ENCODE peak calls at places on chromosomes 4 and X, in nine cellular contexts. Z is cardiac muscle cell; K is H1; R is CD8-positive, alpha-beta T cell; C is body of pancreas; U is pancreas; H is mesenchymal stem cell; A is upper lobe of left lung; F is testis. Y is an unnamed sample.

GRCh38 chr4:24924309-24924781 is 11.5 kb upstream of the CCDC149 start:
- DNase-seq in F (no peak), H (peak; percentile 78), R (no peak), U (no peak), A (no peak), C (no peak), K (no peak), Z (peak; percentile 96), Y (no peak)

GRCh38 chrX:8235026-8235425 is 64.0 kb upstream of the VCX2 start:
- DNase-seq in U (no peak), R (no peak), A (no peak), K (no peak), Z (peak; percentile 19), H (no peak), C (no peak), F (no peak), Y (no peak)

GRCh38 chr4:139676913-139677585 is 11.4 kb downstream of the MGST2 start:
- DNase-seq in H (no peak), Z (no peak), U (no peak), K (no peak), R (no peak), A (no peak), F (no peak), C (no peak), Y (no peak)

GRCh38 chrX:153878969-153879653 is 6.9 kb downstream of the L1CAM start:
- DNase-seq in H (no peak), K (no peak), U (no peak), A (no peak), C (no peak), R (no peak), F (no peak), Z (no peak), Y (no peak)

GRCh38 chrX:39859991-39860861 is 237.5 kb downstream of the BCOR start:
- DNase-seq in R (peak; percentile 9), H (peak; percentile 86), U (no peak), C (no peak), K (no peak), F (no peak), Z (peak; percentile 78), A (peak; percentile 31), Y (no peak)

GRCh38 chr4:139144161-139144859 is 32.7 kb downstream of the ELF2 start:
- DNase-seq in C (no peak), F (peak; percentile 74), U (peak; percentile 29), H (peak; percentile 50), A (peak; percentile 82), Z (peak; percentile 79), R (no peak), K (no peak), Y (peak; percentile 27)

GRCh38 chr4:148196168-148196567 is 246.0 kb downstream of the NR3C2 start:
- DNase-seq in R (no peak), Z (no peak), A (no peak), C (no peak), H (no peak), K (no peak), F (no peak), U (no peak), Y (no peak)

GRCh38 chr4:37835031-37835430 is 8.5 kb downstream of the PGM2 start:
- DNase-seq in R (no peak), Z (no peak), F (no peak), A (no peak), H (no peak), C (no peak), U (no peak), K (no peak), Y (no peak)

GRCh38 chrX:148422531-148422930 is 77.9 kb upstream of the AFF2 start:
- DNase-seq in F (no peak), K (no peak), A (no peak), Z (no peak), R (no peak), U (no peak), C (no peak), H (no peak), Y (no peak)

GRCh38 chr4:138199568-138200235 is 42.4 kb downstream of the SLC7A11 start:
- DNase-seq in F (no peak), H (no peak), K (no peak), C (peak; percentile 48), U (peak; percentile 51), A (peak; percentile 42), Z (peak; percentile 32), R (no peak), Y (peak; percentile 75)

GRCh38 chrX:40871385-40872082 is 136.2 kb upstream of the MED14 start:
- DNase-seq in Z (peak; percentile 28), U (no peak), C (no peak), F (no peak), A (no peak), H (peak; percentile 4), R (no peak), K (no peak), Y (no peak)

GRCh38 chr4:88101165-88101564 is 57.3 kb downstream of the ABCG2 start:
- DNase-seq in H (no peak), Z (no peak), K (no peak), R (no peak), U (no peak), F (no peak), C (no peak), A (no peak), Y (no peak)

GRCh38 chrX:124504106-124504983 is 158.0 kb downstream of the SH2D1A start:
- DNase-seq in Z (no peak), K (no peak), R (no peak), U (no peak), A (no peak), H (no peak), C (no peak), F (no peak), Y (no peak)

GRCh38 chrX:124502144-124502543 is 155.8 kb downstream of the SH2D1A start:
- DNase-seq in K (no peak), R (no peak), Z (no peak), F (no peak), A (no peak), C (no peak), H (no peak), U (no peak), Y (no peak)

GRCh38 chrX:124502599-124502998 is 156.2 kb downstream of the SH2D1A start:
- DNase-seq in K (no peak), A (no peak), Z (no peak), C (no peak), H (no peak), U (no peak), R (no peak), F (no peak), Y (no peak)

GRCh38 chrX:124497386-124497785 is 151.0 kb downstream of the SH2D1A start:
- DNase-seq in H (no peak), K (no peak), U (no peak), C (no peak), Z (no peak), R (no peak), A (no peak), F (no peak), Y (no peak)

DNA sequence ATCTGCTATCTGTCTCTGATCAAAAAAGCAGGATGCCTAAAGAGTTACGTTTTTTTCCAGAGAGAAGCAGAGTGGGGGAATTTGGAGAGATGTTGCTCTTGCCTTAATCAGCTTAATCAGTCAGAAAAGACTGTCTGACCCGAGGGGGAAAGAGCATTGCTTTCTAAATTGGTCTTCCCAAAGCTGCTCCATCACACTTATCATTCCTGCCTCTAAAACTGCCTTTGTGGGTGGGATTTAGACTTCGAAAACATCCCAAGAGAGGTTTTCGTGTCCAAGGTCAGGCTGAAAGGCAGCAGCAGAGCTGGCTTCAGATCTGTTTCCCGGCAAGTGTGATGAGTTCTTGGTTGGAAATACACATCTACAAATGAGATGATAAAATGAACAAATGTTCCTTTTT is 155.2 kb downstream of the SH2D1A start:
- DNase-seq in U (no peak), K (no peak), A (no peak), F (peak; percentile 12), R (no peak), C (no peak), Z (no peak), H (no peak), Y (no peak)
- H3K27ac ChIP-seq in U (no peak overlapping the region), K (no peak overlapping the region), A (no peak overlapping the region), F (no peak overlapping the region), R (no peak overlapping the region), C (no peak overlapping the region), Z (peak overlapping the region; percentile 1), H (no peak overlapping the region), Y (no peak overlapping the region)

DNA sequence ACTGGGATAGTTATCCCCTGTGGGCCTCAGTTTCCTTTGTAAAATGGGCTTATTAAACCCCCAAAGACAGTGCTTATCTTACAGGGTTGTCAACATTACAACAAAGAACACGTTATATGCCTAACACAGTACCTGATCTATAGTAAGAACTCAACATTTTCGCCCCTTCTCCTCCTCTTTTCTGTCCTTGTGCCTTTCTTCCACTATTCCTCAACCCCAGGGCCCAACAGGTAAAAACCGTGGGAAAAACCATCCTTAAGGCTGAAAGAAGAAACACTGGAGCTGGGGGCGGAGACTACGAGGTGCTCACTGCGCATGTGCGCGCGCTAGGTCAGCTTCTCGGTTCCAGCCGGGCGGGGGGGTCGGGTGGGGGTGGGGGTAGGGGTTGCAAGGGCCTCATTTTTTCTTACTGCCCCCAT is 435 bp upstream of the XIAP start:
- DNase-seq in R (no peak), U (no peak), K (peak; percentile 74), A (peak; percentile 68), Z (no peak), H (no peak), F (peak; percentile 85), C (peak; percentile 78), Y (peak; percentile 79)
- H3K27ac ChIP-seq in R (peak overlapping the region; percentile 83), U (peak overlapping the region; percentile 96), K (peak overlapping the region; percentile 94), A (peak overlapping the region; percentile 93), Z (peak overlapping the region; percentile 98), H (peak overlapping the region; percentile 96), F (peak overlapping the region; percentile 94), C (peak overlapping the region; percentile 97), Y (peak overlapping the region; percentile 97)

DNA sequence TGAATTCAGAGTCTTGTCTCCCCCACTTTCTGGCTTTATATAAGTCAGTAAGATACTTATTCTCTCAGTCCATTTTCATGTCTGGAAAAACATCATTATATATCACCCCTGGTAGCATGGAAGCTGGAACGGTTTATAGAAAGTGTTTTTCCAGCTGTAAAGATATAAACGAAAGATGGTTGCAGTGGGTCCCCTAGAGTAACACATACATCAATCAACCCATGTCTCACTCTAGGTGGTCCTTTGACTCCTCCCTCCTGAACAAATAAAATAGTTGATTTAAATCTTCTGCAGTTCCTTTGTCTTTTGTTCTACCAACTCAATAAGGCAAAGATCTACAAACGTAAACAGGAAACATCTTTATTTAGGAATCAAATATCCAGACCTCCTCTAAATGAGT is 1306.1 kb upstream of the TENM3 start:
- DNase-seq in K (no peak), Z (no peak), R (no peak), H (no peak), U (no peak), C (no peak), F (no peak), A (no peak), Y (no peak)
- H3K27ac ChIP-seq in K (no peak overlapping the region), Z (no peak overlapping the region), R (no peak overlapping the region), H (no peak overlapping the region), U (no peak overlapping the region), C (no peak overlapping the region), F (no peak overlapping the region), A (no peak overlapping the region), Y (no peak overlapping the region)

GRCh38 chrX:75276666-75277065 is 2.8 kb downstream of the UPRT start:
- DNase-seq in U (no peak), K (no peak), H (no peak), F (no peak), R (no peak), C (no peak), Z (no peak), A (no peak), Y (no peak)

GRCh38 chrX:75278991-75279390 is 5.1 kb downstream of the UPRT start:
- DNase-seq in A (no peak), F (no peak), C (no peak), Z (no peak), U (no peak), H (no peak), R (no peak), K (no peak), Y (no peak)

GRCh38 chrX:75273483-75273882 is 402 bp upstream of the UPRT start:
- DNase-seq in H (peak; percentile 47), F (peak; percentile 15), U (peak; percentile 16), A (no peak), C (peak; percentile 11), Z (peak; percentile 29), K (no peak), R (no peak), Y (peak; percentile 30)
- H3K27ac ChIP-seq in H (no peak overlapping the region), F (peak overlapping the region; percentile 86), U (peak overlapping the region; percentile 88), A (peak overlapping the region; percentile 89), C (peak overlapping the region; percentile 96), Z (peak overlapping the region; percentile 82), K (no peak overlapping the region), R (peak overlapping the region; percentile 90), Y (peak overlapping the region; percentile 87)